ENCODE peak calls at places on chromosome 18, in nine cellular contexts. One of them, this sample, is unnamed.

GRCh38 chr18:69935319-69936190 is 12.1 kb downstream of the CD226 start:
- DNase-seq in iris pigment epithelial cell: no peak
- DNase-seq in occipital lobe: no peak
- DNase-seq in central memory CD4-positive, alpha-beta T cell: peak
- DNase-seq in NCI-H1417: no peak
- DNase-seq in AG08395: no peak
- DNase-seq in WTC11: no peak
- DNase-seq in T-helper 2 cell: peak
- DNase-seq in EL: no peak
- DNase-seq in this sample: peak

GRCh38 chr18:46148810-46149209 is 44.6 kb downstream of the HAUS1 start:
- DNase-seq in iris pigment epithelial cell: peak
- DNase-seq in occipital lobe: no peak
- DNase-seq in central memory CD4-positive, alpha-beta T cell: peak
- DNase-seq in NCI-H1417: peak
- DNase-seq in AG08395: peak
- DNase-seq in WTC11: peak
- DNase-seq in T-helper 2 cell: peak
- DNase-seq in EL: peak
- DNase-seq in this sample: peak

GRCh38 chr18:79420033-79420745 is 24.5 kb downstream of the NFATC1 start:
- DNase-seq in iris pigment epithelial cell: no peak
- DNase-seq in occipital lobe: no peak
- DNase-seq in central memory CD4-positive, alpha-beta T cell: no peak
- DNase-seq in NCI-H1417: no peak
- DNase-seq in AG08395: no peak
- DNase-seq in WTC11: no peak
- DNase-seq in T-helper 2 cell: no peak
- DNase-seq in EL: no peak
- DNase-seq in this sample: no peak

GRCh38 chr18:8041526-8042111 is 474.5 kb downstream of the PTPRM start:
- DNase-seq in iris pigment epithelial cell: no peak
- DNase-seq in occipital lobe: no peak
- DNase-seq in central memory CD4-positive, alpha-beta T cell: no peak
- DNase-seq in NCI-H1417: peak
- DNase-seq in AG08395: no peak
- DNase-seq in WTC11: no peak
- DNase-seq in T-helper 2 cell: no peak
- DNase-seq in EL: no peak
- DNase-seq in this sample: no peak

GRCh38 chr18:79576686-79577351 is 102.8 kb upstream of the CTDP1 start:
- DNase-seq in iris pigment epithelial cell: peak
- DNase-seq in occipital lobe: peak
- DNase-seq in central memory CD4-positive, alpha-beta T cell: no peak
- DNase-seq in NCI-H1417: peak
- DNase-seq in AG08395: no peak
- DNase-seq in WTC11: no peak
- DNase-seq in T-helper 2 cell: no peak
- DNase-seq in EL: no peak
- DNase-seq in this sample: peak

GRCh38 chr18:47838396-47838795 is 92.1 kb downstream of the SMAD2 start:
- DNase-seq in iris pigment epithelial cell: no peak
- DNase-seq in occipital lobe: no peak
- DNase-seq in central memory CD4-positive, alpha-beta T cell: no peak
- DNase-seq in NCI-H1417: no peak
- DNase-seq in AG08395: no peak
- DNase-seq in WTC11: no peak
- DNase-seq in T-helper 2 cell: no peak
- DNase-seq in EL: no peak
- DNase-seq in this sample: no peak

GRCh38 chr18:13219012-13219396 is 444 bp downstream of the LDLRAD4 start:
- DNase-seq in iris pigment epithelial cell: no peak
- DNase-seq in occipital lobe: no peak
- DNase-seq in central memory CD4-positive, alpha-beta T cell: no peak
- DNase-seq in NCI-H1417: no peak
- DNase-seq in AG08395: no peak
- DNase-seq in WTC11: no peak
- DNase-seq in T-helper 2 cell: no peak
- DNase-seq in EL: no peak
- DNase-seq in this sample: no peak

GRCh38 chr18:4755848-4756247 is 300.7 kb upstream of the DLGAP1 start:
- DNase-seq in iris pigment epithelial cell: no peak
- DNase-seq in occipital lobe: no peak
- DNase-seq in central memory CD4-positive, alpha-beta T cell: no peak
- DNase-seq in NCI-H1417: no peak
- DNase-seq in AG08395: no peak
- DNase-seq in WTC11: no peak
- DNase-seq in T-helper 2 cell: no peak
- DNase-seq in EL: no peak
- DNase-seq in this sample: no peak

GRCh38 chr18:56382541-56382940 is 255.9 kb downstream of the TXNL1 start:
- DNase-seq in iris pigment epithelial cell: no peak
- DNase-seq in occipital lobe: no peak
- DNase-seq in central memory CD4-positive, alpha-beta T cell: no peak
- DNase-seq in NCI-H1417: no peak
- DNase-seq in AG08395: no peak
- DNase-seq in WTC11: no peak
- DNase-seq in T-helper 2 cell: no peak
- DNase-seq in EL: no peak
- DNase-seq in this sample: peak

GRCh38 chr18:901769-902168 is 2.9 kb upstream of the ADCYAP1 start:
- DNase-seq in iris pigment epithelial cell: no peak
- DNase-seq in occipital lobe: no peak
- DNase-seq in central memory CD4-positive, alpha-beta T cell: no peak
- DNase-seq in NCI-H1417: peak
- DNase-seq in AG08395: no peak
- DNase-seq in WTC11: no peak
- DNase-seq in T-helper 2 cell: no peak
- DNase-seq in EL: no peak
- DNase-seq in this sample: no peak

GRCh38 chr18:3985664-3986063 is 469.4 kb downstream of the DLGAP1 start:
- DNase-seq in iris pigment epithelial cell: peak
- DNase-seq in occipital lobe: no peak
- DNase-seq in central memory CD4-positive, alpha-beta T cell: no peak
- DNase-seq in NCI-H1417: no peak
- DNase-seq in AG08395: peak
- DNase-seq in WTC11: no peak
- DNase-seq in T-helper 2 cell: no peak
- DNase-seq in EL: peak
- DNase-seq in this sample: peak

GRCh38 chr18:13566941-13567762 is 159.2 kb downstream of the FAM210A start:
- DNase-seq in iris pigment epithelial cell: no peak
- DNase-seq in occipital lobe: peak
- DNase-seq in central memory CD4-positive, alpha-beta T cell: peak
- DNase-seq in NCI-H1417: no peak
- DNase-seq in AG08395: peak
- DNase-seq in WTC11: no peak
- DNase-seq in T-helper 2 cell: peak
- DNase-seq in EL: no peak
- DNase-seq in this sample: no peak

GRCh38 chr18:63152791-63153190 is 166.8 kb downstream of the BCL2 start:
- DNase-seq in iris pigment epithelial cell: no peak
- DNase-seq in occipital lobe: no peak
- DNase-seq in central memory CD4-positive, alpha-beta T cell: no peak
- DNase-seq in NCI-H1417: no peak
- DNase-seq in AG08395: no peak
- DNase-seq in WTC11: no peak
- DNase-seq in T-helper 2 cell: peak
- DNase-seq in EL: no peak
- DNase-seq in this sample: no peak

GRCh38 chr18:12904012-12904516 is 20.0 kb upstream of the PTPN2 start:
- DNase-seq in iris pigment epithelial cell: peak
- DNase-seq in occipital lobe: no peak
- DNase-seq in central memory CD4-positive, alpha-beta T cell: peak
- DNase-seq in NCI-H1417: no peak
- DNase-seq in AG08395: no peak
- DNase-seq in WTC11: no peak
- DNase-seq in T-helper 2 cell: peak
- DNase-seq in EL: no peak
- DNase-seq in this sample: no peak

GRCh38 chr18:73004260-73004659 is 136.5 kb upstream of the NETO1 start:
- DNase-seq in iris pigment epithelial cell: no peak
- DNase-seq in occipital lobe: no peak
- DNase-seq in central memory CD4-positive, alpha-beta T cell: no peak
- DNase-seq in NCI-H1417: no peak
- DNase-seq in AG08395: no peak
- DNase-seq in WTC11: no peak
- DNase-seq in T-helper 2 cell: no peak
- DNase-seq in EL: no peak
- DNase-seq in this sample: no peak

GRCh38 chr18:4813708-4814107 is 358.6 kb upstream of the DLGAP1 start:
- DNase-seq in iris pigment epithelial cell: no peak
- DNase-seq in occipital lobe: no peak
- DNase-seq in central memory CD4-positive, alpha-beta T cell: no peak
- DNase-seq in NCI-H1417: no peak
- DNase-seq in AG08395: no peak
- DNase-seq in WTC11: no peak
- DNase-seq in T-helper 2 cell: no peak
- DNase-seq in EL: no peak
- DNase-seq in this sample: no peak

GRCh38 chr18:29925566-29925965 is 1117.0 kb downstream of the DSC3 start:
- DNase-seq in iris pigment epithelial cell: no peak
- DNase-seq in occipital lobe: no peak
- DNase-seq in central memory CD4-positive, alpha-beta T cell: no peak
- DNase-seq in NCI-H1417: no peak
- DNase-seq in AG08395: no peak
- DNase-seq in WTC11: no peak
- DNase-seq in T-helper 2 cell: no peak
- DNase-seq in EL: no peak
- DNase-seq in this sample: no peak

GRCh38 chr18:46480187-46480586 is 176.8 kb downstream of the LOXHD1 start:
- DNase-seq in iris pigment epithelial cell: no peak
- DNase-seq in occipital lobe: no peak
- DNase-seq in central memory CD4-positive, alpha-beta T cell: no peak
- DNase-seq in NCI-H1417: no peak
- DNase-seq in AG08395: no peak
- DNase-seq in WTC11: no peak
- DNase-seq in T-helper 2 cell: no peak
- DNase-seq in EL: no peak
- DNase-seq in this sample: no peak

GRCh38 chr18:22977847-22978701 is 44.9 kb downstream of the RBBP8 start:
- DNase-seq in iris pigment epithelial cell: peak
- DNase-seq in occipital lobe: no peak
- DNase-seq in central memory CD4-positive, alpha-beta T cell: no peak
- DNase-seq in NCI-H1417: peak
- DNase-seq in AG08395: peak
- DNase-seq in WTC11: no peak
- DNase-seq in T-helper 2 cell: peak
- DNase-seq in EL: peak
- DNase-seq in this sample: peak

GRCh38 chr18:79503406-79503805 is 107.7 kb downstream of the NFATC1 start:
- DNase-seq in iris pigment epithelial cell: no peak
- DNase-seq in occipital lobe: no peak
- DNase-seq in central memory CD4-positive, alpha-beta T cell: no peak
- DNase-seq in NCI-H1417: no peak
- DNase-seq in AG08395: no peak
- DNase-seq in WTC11: no peak
- DNase-seq in T-helper 2 cell: no peak
- DNase-seq in EL: no peak
- DNase-seq in this sample: no peak

GRCh38 chr18:8744656-8745055 is 39.3 kb downstream of the MTCL1 start:
- DNase-seq in iris pigment epithelial cell: no peak
- DNase-seq in occipital lobe: no peak
- DNase-seq in central memory CD4-positive, alpha-beta T cell: peak
- DNase-seq in NCI-H1417: no peak
- DNase-seq in AG08395: no peak
- DNase-seq in WTC11: no peak
- DNase-seq in T-helper 2 cell: peak
- DNase-seq in EL: no peak
- DNase-seq in this sample: no peak

GRCh38 chr18:58584219-58585127 is 44.4 kb downstream of the ALPK2 start:
- DNase-seq in iris pigment epithelial cell: peak
- DNase-seq in occipital lobe: no peak
- DNase-seq in central memory CD4-positive, alpha-beta T cell: no peak
- DNase-seq in NCI-H1417: peak
- DNase-seq in AG08395: peak
- DNase-seq in WTC11: no peak
- DNase-seq in T-helper 2 cell: no peak
- DNase-seq in EL: peak
- DNase-seq in this sample: peak

GRCh38 chr18:46768166-46768921 is 11.5 kb upstream of the ST8SIA5 start:
- DNase-seq in iris pigment epithelial cell: no peak
- DNase-seq in occipital lobe: no peak
- DNase-seq in central memory CD4-positive, alpha-beta T cell: no peak
- DNase-seq in NCI-H1417: no peak
- DNase-seq in AG08395: no peak
- DNase-seq in WTC11: no peak
- DNase-seq in T-helper 2 cell: no peak
- DNase-seq in EL: no peak
- DNase-seq in this sample: no peak

GRCh38 chr18:51235011-51235789 is 37.7 kb upstream of the MEX3C start:
- DNase-seq in iris pigment epithelial cell: no peak
- DNase-seq in occipital lobe: no peak
- DNase-seq in central memory CD4-positive, alpha-beta T cell: no peak
- DNase-seq in NCI-H1417: no peak
- DNase-seq in AG08395: no peak
- DNase-seq in WTC11: no peak
- DNase-seq in T-helper 2 cell: no peak
- DNase-seq in EL: peak
- DNase-seq in this sample: peak

GRCh38 chr18:10736984-10737383 is 211.2 kb downstream of the NAPG start:
- DNase-seq in iris pigment epithelial cell: peak
- DNase-seq in occipital lobe: no peak
- DNase-seq in central memory CD4-positive, alpha-beta T cell: no peak
- DNase-seq in NCI-H1417: no peak
- DNase-seq in AG08395: no peak
- DNase-seq in WTC11: no peak
- DNase-seq in T-helper 2 cell: no peak
- DNase-seq in EL: no peak
- DNase-seq in this sample: peak

GRCh38 chr18:79680100-79680879 is 687 bp downstream of the CTDP1 start:
- DNase-seq in iris pigment epithelial cell: peak
- DNase-seq in occipital lobe: no peak
- DNase-seq in central memory CD4-positive, alpha-beta T cell: peak
- DNase-seq in NCI-H1417: peak
- DNase-seq in AG08395: peak
- DNase-seq in WTC11: peak
- DNase-seq in T-helper 2 cell: peak
- DNase-seq in EL: peak
- DNase-seq in this sample: peak

GRCh38 chr18:24231773-24232735 is 93.2 kb downstream of the CABYR start:
- DNase-seq in iris pigment epithelial cell: peak
- DNase-seq in occipital lobe: no peak
- DNase-seq in central memory CD4-positive, alpha-beta T cell: no peak
- DNase-seq in NCI-H1417: no peak
- DNase-seq in AG08395: peak
- DNase-seq in WTC11: no peak
- DNase-seq in T-helper 2 cell: no peak
- DNase-seq in EL: peak
- DNase-seq in this sample: no peak

GRCh38 chr18:40371673-40372072 is 1583.4 kb upstream of the PIK3C3 start:
- DNase-seq in iris pigment epithelial cell: peak
- DNase-seq in occipital lobe: no peak
- DNase-seq in central memory CD4-positive, alpha-beta T cell: no peak
- DNase-seq in NCI-H1417: no peak
- DNase-seq in AG08395: peak
- DNase-seq in WTC11: no peak
- DNase-seq in T-helper 2 cell: no peak
- DNase-seq in EL: peak
- DNase-seq in this sample: peak

GRCh38 chr18:2304378-2305175 is 266.7 kb downstream of the METTL4 start:
- DNase-seq in iris pigment epithelial cell: peak
- DNase-seq in occipital lobe: no peak
- DNase-seq in central memory CD4-positive, alpha-beta T cell: no peak
- DNase-seq in NCI-H1417: peak
- DNase-seq in AG08395: no peak
- DNase-seq in WTC11: no peak
- DNase-seq in T-helper 2 cell: no peak
- DNase-seq in EL: peak
- DNase-seq in this sample: no peak

GRCh38 chr18:35076556-35076955 is 35.3 kb downstream of the MAPRE2 start:
- DNase-seq in iris pigment epithelial cell: peak
- DNase-seq in occipital lobe: no peak
- DNase-seq in central memory CD4-positive, alpha-beta T cell: no peak
- DNase-seq in NCI-H1417: no peak
- DNase-seq in AG08395: peak
- DNase-seq in WTC11: no peak
- DNase-seq in T-helper 2 cell: no peak
- DNase-seq in EL: peak
- DNase-seq in this sample: peak

GRCh38 chr18:22830511-22830910 is 102.6 kb upstream of the RBBP8 start:
- DNase-seq in iris pigment epithelial cell: no peak
- DNase-seq in occipital lobe: no peak
- DNase-seq in central memory CD4-positive, alpha-beta T cell: no peak
- DNase-seq in NCI-H1417: no peak
- DNase-seq in AG08395: no peak
- DNase-seq in WTC11: no peak
- DNase-seq in T-helper 2 cell: no peak
- DNase-seq in EL: no peak
- DNase-seq in this sample: no peak

This sample was measured in astrocyte of the hippocampus.